ENCODE peak calls at places on chromosomes 4 and X, in seven cellular contexts. One of them, this sample, is unnamed.

GRCh38 chrX:119042996-119043395 is 29.8 kb upstream of the CT47C1 start:
- DNase-seq in HCT116: no peak
- DNase-seq in H1: no peak
- DNase-seq in HepG2: no peak
- DNase-seq in GM12878: no peak
- DNase-seq in K562: no peak
- DNase-seq in A549: no peak
- DNase-seq in this sample: no peak

GRCh38 chr4:94441838-94442237 is 9.9 kb upstream of the PDLIM5 start:
- DNase-seq in K562: no peak
- DNase-seq in A549: no peak
- DNase-seq in H1: no peak
- DNase-seq in GM12878: no peak
- DNase-seq in HepG2: no peak
- DNase-seq in HCT116: no peak
- DNase-seq in this sample: no peak

GRCh38 chr4:108906866-108907367 is 144.1 kb upstream of the ETNPPL start:
- DNase-seq in HCT116: no peak
- DNase-seq in K562: no peak
- DNase-seq in H1: no peak
- DNase-seq in A549: no peak
- DNase-seq in HepG2: no peak
- DNase-seq in GM12878: no peak
- DNase-seq in this sample: no peak

GRCh38 chr4:158496030-158496741 is 25.5 kb upstream of the RXFP1 start:
- DNase-seq in HCT116: peak; percentile 21
- DNase-seq in H1: peak; percentile 25
- DNase-seq in GM12878: no peak
- DNase-seq in A549: peak; percentile 1
- DNase-seq in HepG2: peak; percentile 10
- DNase-seq in K562: peak; percentile 26
- DNase-seq in this sample: no peak

GRCh38 chrX:54721424-54721823 is 76.6 kb downstream of the ITIH6 start:
- DNase-seq in HCT116: peak; percentile 38
- DNase-seq in HepG2: no peak
- DNase-seq in A549: peak; percentile 6
- DNase-seq in H1: no peak
- DNase-seq in GM12878: no peak
- DNase-seq in K562: no peak
- DNase-seq in this sample: no peak

GRCh38 chrX:153443476-153444332 is 2.2 kb downstream of the TREX2 start:
- DNase-seq in K562: peak; percentile 13
- DNase-seq in A549: no peak
- DNase-seq in HCT116: no peak
- DNase-seq in H1: no peak
- DNase-seq in GM12878: no peak
- DNase-seq in HepG2: no peak
- DNase-seq in this sample: no peak

GRCh38 chr4:151431728-151432127 is 22.8 kb downstream of the FHIP1A start:
- DNase-seq in H1: no peak
- DNase-seq in A549: no peak
- DNase-seq in K562: no peak
- DNase-seq in HepG2: no peak
- DNase-seq in HCT116: no peak
- DNase-seq in GM12878: no peak
- DNase-seq in this sample: no peak

GRCh38 chr4:12446650-12447049 is 1018.0 kb upstream of the HS3ST1 start:
- DNase-seq in H1: no peak
- DNase-seq in HCT116: no peak
- DNase-seq in K562: no peak
- DNase-seq in GM12878: no peak
- DNase-seq in HepG2: no peak
- DNase-seq in A549: no peak
- DNase-seq in this sample: no peak

GRCh38 chr4:30962949-30963348 is 242.8 kb downstream of the PCDH7 start:
- DNase-seq in HCT116: peak; percentile 73
- DNase-seq in HepG2: no peak
- DNase-seq in A549: no peak
- DNase-seq in H1: no peak
- DNase-seq in GM12878: no peak
- DNase-seq in K562: no peak
- DNase-seq in this sample: peak; percentile 88

GRCh38 chr4:145815626-145816025 is 123.0 kb downstream of the ZNF827 start:
- DNase-seq in HepG2: no peak
- DNase-seq in GM12878: no peak
- DNase-seq in H1: no peak
- DNase-seq in A549: no peak
- DNase-seq in HCT116: no peak
- DNase-seq in K562: no peak
- DNase-seq in this sample: peak; percentile 86

GRCh38 chrX:23578079-23578478 is 89.2 kb upstream of the PRDX4 start:
- DNase-seq in HepG2: no peak
- DNase-seq in GM12878: no peak
- DNase-seq in K562: no peak
- DNase-seq in H1: no peak
- DNase-seq in HCT116: no peak
- DNase-seq in A549: no peak
- DNase-seq in this sample: no peak

GRCh38 chr4:185269286-185269685 is 59.9 kb downstream of the SNX25 start:
- DNase-seq in A549: no peak
- DNase-seq in K562: no peak
- DNase-seq in HCT116: no peak
- DNase-seq in GM12878: no peak
- DNase-seq in HepG2: peak; percentile 21
- DNase-seq in H1: no peak
- DNase-seq in this sample: no peak

GRCh38 chr4:185270037-185270436 is 60.6 kb downstream of the SNX25 start:
- DNase-seq in K562: no peak
- DNase-seq in H1: no peak
- DNase-seq in A549: no peak
- DNase-seq in HepG2: no peak
- DNase-seq in HCT116: no peak
- DNase-seq in GM12878: no peak
- DNase-seq in this sample: no peak

GRCh38 chr4:185263419-185263818 is 54.0 kb downstream of the SNX25 start:
- DNase-seq in GM12878: no peak
- DNase-seq in HepG2: no peak
- DNase-seq in H1: no peak
- DNase-seq in HCT116: no peak
- DNase-seq in K562: no peak
- DNase-seq in A549: no peak
- DNase-seq in this sample: no peak

GRCh38 chr4:185261971-185262370 is 52.6 kb downstream of the SNX25 start:
- DNase-seq in A549: no peak
- DNase-seq in K562: no peak
- DNase-seq in H1: no peak
- DNase-seq in GM12878: no peak
- DNase-seq in HepG2: no peak
- DNase-seq in HCT116: no peak
- DNase-seq in this sample: no peak

GRCh38 chr4:185265942-185266341 is 56.5 kb downstream of the SNX25 start:
- DNase-seq in HCT116: no peak
- DNase-seq in HepG2: no peak
- DNase-seq in H1: no peak
- DNase-seq in K562: no peak
- DNase-seq in GM12878: peak; percentile 35
- DNase-seq in A549: no peak
- DNase-seq in this sample: peak; percentile 82
- TF ChIP-seq CEBPB in HCT116: no peak
- TF ChIP-seq CEBPB in HepG2: no peak
- TF ChIP-seq CEBPB in H1: no peak
- TF ChIP-seq CEBPB in K562: no peak
- TF ChIP-seq CEBPB in GM12878: no peak
- TF ChIP-seq CEBPB in A549: no peak
- TF ChIP-seq CEBPB in this sample: no peak

GRCh38 chrX:19626230-19626629 is 110.9 kb upstream of the MAP3K15 start:
- DNase-seq in K562: no peak
- DNase-seq in HepG2: no peak
- DNase-seq in GM12878: no peak
- DNase-seq in A549: no peak
- DNase-seq in HCT116: no peak
- DNase-seq in H1: no peak
- DNase-seq in this sample: no peak

GRCh38 chrX:19625612-19626011 is 110.3 kb upstream of the MAP3K15 start:
- DNase-seq in GM12878: no peak
- DNase-seq in K562: no peak
- DNase-seq in HCT116: no peak
- DNase-seq in HepG2: no peak
- DNase-seq in A549: no peak
- DNase-seq in H1: no peak
- DNase-seq in this sample: no peak

GRCh38 chrX:19628006-19628575 is 112.8 kb upstream of the MAP3K15 start:
- DNase-seq in H1: no peak
- DNase-seq in A549: no peak
- DNase-seq in K562: no peak
- DNase-seq in HepG2: no peak
- DNase-seq in HCT116: no peak
- DNase-seq in GM12878: no peak
- DNase-seq in this sample: peak; percentile 6

GRCh38 chrX:19627081-19627480 is 111.8 kb upstream of the MAP3K15 start:
- DNase-seq in H1: no peak
- DNase-seq in HepG2: no peak
- DNase-seq in K562: no peak
- DNase-seq in A549: no peak
- DNase-seq in HCT116: no peak
- DNase-seq in GM12878: no peak
- DNase-seq in this sample: no peak

GRCh38 chrX:19627533-19627932 is 112.2 kb upstream of the MAP3K15 start:
- DNase-seq in K562: no peak
- DNase-seq in HCT116: no peak
- DNase-seq in H1: no peak
- DNase-seq in A549: no peak
- DNase-seq in GM12878: no peak
- DNase-seq in HepG2: no peak
- DNase-seq in this sample: peak; percentile 13
- TF ChIP-seq CEBPB in K562: no peak
- TF ChIP-seq CEBPB in HCT116: no peak
- TF ChIP-seq CEBPB in H1: no peak
- TF ChIP-seq CEBPB in A549: no peak
- TF ChIP-seq CEBPB in GM12878: no peak
- TF ChIP-seq CEBPB in HepG2: no peak
- TF ChIP-seq CEBPB in this sample: no peak

DNA sequence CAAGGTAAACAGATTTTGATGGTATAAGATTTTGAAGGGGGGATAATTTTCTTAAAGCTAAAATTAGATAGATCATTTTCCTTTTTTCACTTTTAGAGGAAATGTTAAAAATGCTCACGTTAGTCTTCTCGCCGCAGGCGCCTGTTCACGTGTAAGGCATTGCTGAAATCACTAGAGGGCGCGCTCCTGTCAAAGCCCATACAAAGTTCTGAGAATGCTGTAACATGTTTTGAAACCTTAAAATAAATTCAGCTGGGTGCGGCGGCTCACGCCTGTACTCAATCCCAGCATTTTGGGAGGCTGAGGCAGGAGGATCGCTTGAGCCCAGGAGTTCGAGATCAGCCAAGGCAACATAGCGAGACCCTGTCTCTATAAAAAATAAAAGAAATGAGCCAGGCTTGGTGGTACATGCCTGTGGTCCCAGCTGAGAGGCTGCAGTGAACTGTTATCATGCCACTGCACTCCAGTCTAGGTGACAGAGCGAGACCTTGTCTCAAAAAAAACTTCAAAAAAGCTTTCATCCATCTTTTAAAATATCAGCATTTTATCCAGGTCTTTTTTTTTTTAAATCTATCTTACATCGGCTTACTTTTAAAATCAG is 138.0 kb downstream of the RBMX2 start:
- DNase-seq in HepG2: peak; percentile 15
- DNase-seq in HCT116: peak; percentile 27
- DNase-seq in H1: no peak
- DNase-seq in K562: peak; percentile 48
- DNase-seq in GM12878: no peak
- DNase-seq in A549: peak; percentile 25
- DNase-seq in this sample: peak; percentile 45
- TF ChIP-seq CEBPB in HepG2: no peak
- TF ChIP-seq CEBPB in HCT116: no peak
- TF ChIP-seq CEBPB in H1: no peak
- TF ChIP-seq CEBPB in K562: no peak
- TF ChIP-seq CEBPB in GM12878: no peak
- TF ChIP-seq CEBPB in A549: no peak
- TF ChIP-seq CEBPB in this sample: no peak

DNA sequence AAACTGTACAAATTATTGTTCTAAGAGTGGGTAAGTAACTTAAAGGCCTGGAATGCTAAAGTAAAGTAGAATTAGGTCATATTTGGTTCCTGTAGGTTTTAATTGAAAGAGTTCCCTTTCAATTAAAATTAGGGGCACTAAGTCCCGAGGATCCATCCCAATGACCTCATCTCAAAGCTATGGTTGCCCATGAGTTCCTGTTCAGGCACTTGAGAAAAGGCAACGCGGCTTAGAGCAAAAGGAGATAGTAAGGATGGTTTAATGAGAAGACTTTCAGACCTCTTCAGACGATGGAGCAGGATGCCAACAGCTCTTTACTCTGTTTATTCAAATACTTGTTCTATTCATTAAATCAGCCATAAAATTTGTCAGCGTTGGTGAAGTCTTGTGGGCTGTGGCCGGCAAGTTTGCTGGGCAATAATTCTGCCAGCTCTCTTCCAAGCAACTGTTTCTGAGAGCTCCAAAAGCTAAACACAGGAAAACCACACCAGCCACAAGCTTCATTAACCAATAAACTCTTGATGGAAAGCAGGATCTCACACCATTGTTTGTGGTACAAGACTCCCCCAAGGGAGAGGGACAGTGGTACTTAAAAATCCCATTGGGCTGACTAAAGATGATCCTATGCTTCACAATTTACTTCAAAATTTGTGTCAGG is 167.4 kb downstream of the COL4A6 start:
- DNase-seq in A549: no peak
- DNase-seq in HepG2: no peak
- DNase-seq in H1: no peak
- DNase-seq in GM12878: no peak
- DNase-seq in HCT116: no peak
- DNase-seq in K562: no peak
- DNase-seq in this sample: peak; percentile 12
- TF ChIP-seq CEBPB in A549: no peak
- TF ChIP-seq CEBPB in HepG2: no peak
- TF ChIP-seq CEBPB in H1: no peak
- TF ChIP-seq CEBPB in GM12878: no peak
- TF ChIP-seq CEBPB in HCT116: no peak
- TF ChIP-seq CEBPB in K562: no peak
- TF ChIP-seq CEBPB in this sample: no peak

DNA sequence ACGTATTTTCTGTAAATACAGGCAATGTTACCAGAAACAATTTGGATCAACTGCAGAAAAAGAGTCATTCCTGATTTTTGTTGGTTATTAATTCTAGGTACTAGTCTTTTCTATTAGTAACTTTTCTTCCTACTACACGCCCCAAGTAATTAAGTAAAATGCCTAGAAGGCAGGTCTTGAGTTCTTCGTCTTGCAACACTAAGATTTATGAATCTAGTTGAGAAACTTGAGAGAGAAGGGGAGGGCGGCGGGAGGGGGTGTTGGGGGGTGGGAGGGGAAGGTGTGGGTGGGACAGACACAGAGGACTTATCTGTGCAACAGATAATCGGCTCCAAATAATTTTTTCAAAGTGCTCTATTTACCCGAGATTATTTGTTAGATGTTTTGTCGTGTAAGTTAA is 3.0 kb downstream of the RAP2C start:
- DNase-seq in GM12878: no peak
- DNase-seq in HepG2: no peak
- DNase-seq in K562: no peak
- DNase-seq in H1: no peak
- DNase-seq in HCT116: no peak
- DNase-seq in A549: no peak
- DNase-seq in this sample: no peak
- TF ChIP-seq CEBPB in GM12878: no peak
- TF ChIP-seq CEBPB in HepG2: no peak
- TF ChIP-seq CEBPB in K562: peak; percentile 31
- TF ChIP-seq CEBPB in H1: no peak
- TF ChIP-seq CEBPB in HCT116: no peak
- TF ChIP-seq CEBPB in A549: no peak
- TF ChIP-seq CEBPB in this sample: no peak